ENCODE peak calls at places on chromosomes 3 and 15, in nine cellular contexts. One of them, this sample, is unnamed.

GRCh38 chr3:146747928-146748327 is 142.8 kb upstream of the PLSCR5 start:
- DNase-seq in tibial nerve: no peak
- DNase-seq in thyroid gland: no peak
- DNase-seq in IMR-90: peak
- DNase-seq in uterus: no peak
- DNase-seq in K562: no peak
- DNase-seq in sigmoid colon: no peak
- DNase-seq in A549: no peak
- DNase-seq in suprapubic skin: no peak
- DNase-seq in this sample: no peak

GRCh38 chr3:59001675-59002074 is 48.1 kb downstream of the CFAP20DC start:
- DNase-seq in tibial nerve: no peak
- DNase-seq in thyroid gland: no peak
- DNase-seq in IMR-90: no peak
- DNase-seq in uterus: no peak
- DNase-seq in K562: no peak
- DNase-seq in sigmoid colon: no peak
- DNase-seq in A549: no peak
- DNase-seq in suprapubic skin: no peak
- DNase-seq in this sample: no peak

GRCh38 chr3:43346990-43347749 is 60.8 kb downstream of the SNRK start:
- DNase-seq in tibial nerve: no peak
- DNase-seq in thyroid gland: no peak
- DNase-seq in IMR-90: peak
- DNase-seq in uterus: no peak
- DNase-seq in K562: no peak
- DNase-seq in sigmoid colon: no peak
- DNase-seq in A549: no peak
- DNase-seq in suprapubic skin: no peak
- DNase-seq in this sample: no peak

GRCh38 chr15:59918994-59919951 is 84.8 kb upstream of the FOXB1 start:
- DNase-seq in tibial nerve: no peak
- DNase-seq in thyroid gland: no peak
- DNase-seq in IMR-90: peak
- DNase-seq in uterus: no peak
- DNase-seq in K562: no peak
- DNase-seq in sigmoid colon: no peak
- DNase-seq in A549: peak
- DNase-seq in suprapubic skin: no peak
- DNase-seq in this sample: peak

GRCh38 chr3:42649783-42650182 is 3.7 kb upstream of the ZBTB47 start:
- DNase-seq in tibial nerve: no peak
- DNase-seq in thyroid gland: no peak
- DNase-seq in IMR-90: no peak
- DNase-seq in uterus: no peak
- DNase-seq in K562: no peak
- DNase-seq in sigmoid colon: no peak
- DNase-seq in A549: no peak
- DNase-seq in suprapubic skin: no peak
- DNase-seq in this sample: no peak

GRCh38 chr3:194683431-194683830 is 2.3 kb upstream of the FAM43A start:
- DNase-seq in tibial nerve: no peak
- DNase-seq in thyroid gland: no peak
- DNase-seq in IMR-90: peak
- DNase-seq in uterus: no peak
- DNase-seq in K562: no peak
- DNase-seq in sigmoid colon: no peak
- DNase-seq in A549: no peak
- DNase-seq in suprapubic skin: no peak
- DNase-seq in this sample: no peak

GRCh38 chr15:60405405-60405804 is 7.6 kb upstream of the ANXA2 start:
- DNase-seq in tibial nerve: no peak
- DNase-seq in thyroid gland: no peak
- DNase-seq in IMR-90: no peak
- DNase-seq in uterus: no peak
- DNase-seq in K562: no peak
- DNase-seq in sigmoid colon: no peak
- DNase-seq in A549: no peak
- DNase-seq in suprapubic skin: no peak
- DNase-seq in this sample: no peak

GRCh38 chr15:42108808-42109207 is 14.4 kb upstream of the PLA2G4D start:
- DNase-seq in tibial nerve: no peak
- DNase-seq in thyroid gland: no peak
- DNase-seq in IMR-90: no peak
- DNase-seq in uterus: no peak
- DNase-seq in K562: no peak
- DNase-seq in sigmoid colon: no peak
- DNase-seq in A549: no peak
- DNase-seq in suprapubic skin: no peak
- DNase-seq in this sample: no peak

GRCh38 chr15:45522931-45523331 is 376 bp upstream of the SLC30A4 start:
- DNase-seq in tibial nerve: peak
- DNase-seq in thyroid gland: peak
- DNase-seq in IMR-90: peak
- DNase-seq in uterus: no peak
- DNase-seq in K562: no peak
- DNase-seq in sigmoid colon: no peak
- DNase-seq in A549: no peak
- DNase-seq in suprapubic skin: peak
- DNase-seq in this sample: no peak

GRCh38 chr3:46544771-46545503 is 21.2 kb downstream of the LRRC2 start:
- DNase-seq in tibial nerve: no peak
- DNase-seq in thyroid gland: no peak
- DNase-seq in IMR-90: no peak
- DNase-seq in uterus: no peak
- DNase-seq in K562: no peak
- DNase-seq in sigmoid colon: no peak
- DNase-seq in A549: no peak
- DNase-seq in suprapubic skin: no peak
- DNase-seq in this sample: no peak

GRCh38 chr15:48897144-48897814 is 19.3 kb downstream of the EID1 start:
- DNase-seq in tibial nerve: no peak
- DNase-seq in thyroid gland: no peak
- DNase-seq in IMR-90: peak
- DNase-seq in uterus: no peak
- DNase-seq in K562: peak
- DNase-seq in sigmoid colon: no peak
- DNase-seq in A549: no peak
- DNase-seq in suprapubic skin: no peak
- DNase-seq in this sample: no peak

GRCh38 chr3:188631291-188632010 is 477.5 kb downstream of the LPP start:
- DNase-seq in tibial nerve: no peak
- DNase-seq in thyroid gland: no peak
- DNase-seq in IMR-90: peak
- DNase-seq in uterus: no peak
- DNase-seq in K562: no peak
- DNase-seq in sigmoid colon: no peak
- DNase-seq in A549: no peak
- DNase-seq in suprapubic skin: no peak
- DNase-seq in this sample: no peak

GRCh38 chr3:121894191-121894990 is at the start of gene SLC15A2:
- DNase-seq in tibial nerve: no peak
- DNase-seq in thyroid gland: peak
- DNase-seq in IMR-90: no peak
- DNase-seq in uterus: no peak
- DNase-seq in K562: no peak
- DNase-seq in sigmoid colon: no peak
- DNase-seq in A549: no peak
- DNase-seq in suprapubic skin: no peak
- DNase-seq in this sample: no peak

GRCh38 chr15:71801935-71802655 is 8.3 kb upstream of the NR2E3 start:
- DNase-seq in tibial nerve: no peak
- DNase-seq in thyroid gland: no peak
- DNase-seq in IMR-90: no peak
- DNase-seq in uterus: no peak
- DNase-seq in K562: no peak
- DNase-seq in sigmoid colon: no peak
- DNase-seq in A549: no peak
- DNase-seq in suprapubic skin: peak
- DNase-seq in this sample: no peak
- TF ChIP-seq POLR2A in tibial nerve: no peak
- TF ChIP-seq POLR2A in thyroid gland: no peak
- TF ChIP-seq POLR2A in IMR-90: no peak
- TF ChIP-seq POLR2A in uterus: no peak
- TF ChIP-seq POLR2A in K562: no peak
- TF ChIP-seq POLR2A in sigmoid colon: no peak
- TF ChIP-seq POLR2A in A549: no peak
- TF ChIP-seq POLR2A in suprapubic skin: no peak
- TF ChIP-seq POLR2A in this sample: no peak

DNA sequence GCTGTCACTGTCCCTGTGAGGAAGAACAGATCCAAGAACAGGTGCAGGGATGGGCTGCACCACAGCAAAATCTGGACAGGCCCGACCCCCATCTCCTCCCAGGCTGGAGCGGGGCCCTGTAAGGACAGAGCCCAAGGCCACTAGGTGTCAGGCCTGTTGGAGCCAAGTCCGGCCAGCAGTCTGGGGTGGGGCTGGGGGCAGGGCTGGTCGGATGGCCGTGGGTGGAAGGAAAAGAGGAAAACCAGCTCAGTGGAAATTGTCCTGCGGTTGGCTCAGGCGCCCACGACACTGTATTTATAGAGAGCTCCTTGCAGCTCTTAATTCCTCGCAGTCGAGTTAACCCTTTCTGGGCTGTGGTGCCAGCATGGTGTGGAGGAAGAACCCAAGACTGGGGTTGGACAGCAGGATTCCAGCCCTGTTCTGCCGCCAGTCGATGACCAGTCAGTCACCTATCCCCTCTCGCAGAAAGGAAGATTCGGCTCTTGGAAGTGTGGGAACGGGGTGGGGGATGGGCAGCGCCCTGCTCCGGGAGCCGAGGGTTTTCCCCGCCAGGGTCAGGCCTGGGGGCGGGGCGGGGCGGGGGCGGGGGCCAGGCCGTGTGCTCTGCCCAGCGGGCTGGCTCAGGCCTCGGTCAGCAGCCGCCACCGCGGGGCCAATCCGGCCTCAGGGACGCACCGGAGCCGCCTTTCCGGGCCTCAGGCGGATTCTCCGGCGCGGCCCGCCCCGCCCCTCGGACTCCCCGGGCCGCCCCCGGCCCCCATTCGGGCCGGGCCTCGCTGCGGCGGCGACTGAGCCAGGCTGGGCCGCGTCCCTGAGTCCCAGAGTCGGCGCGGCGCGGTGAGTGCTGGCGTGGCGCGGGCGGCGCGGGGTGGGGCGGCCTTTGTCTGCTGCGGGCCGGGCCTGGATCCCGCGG is at the start of gene CD276:
- DNase-seq in tibial nerve: peak
- DNase-seq in thyroid gland: peak
- DNase-seq in IMR-90: peak
- DNase-seq in uterus: peak
- DNase-seq in K562: peak
- DNase-seq in sigmoid colon: peak
- DNase-seq in A549: peak
- DNase-seq in suprapubic skin: peak
- DNase-seq in this sample: peak
- TF ChIP-seq POLR2A in tibial nerve: peak
- TF ChIP-seq POLR2A in thyroid gland: no peak
- TF ChIP-seq POLR2A in IMR-90: peak
- TF ChIP-seq POLR2A in uterus: no peak
- TF ChIP-seq POLR2A in K562: no peak
- TF ChIP-seq POLR2A in sigmoid colon: no peak
- TF ChIP-seq POLR2A in A549: peak
- TF ChIP-seq POLR2A in suprapubic skin: no peak
- TF ChIP-seq POLR2A in this sample: no peak

GRCh38 chr3:35392187-35392586 is 247.1 kb upstream of the ARPP21 start:
- DNase-seq in tibial nerve: no peak
- DNase-seq in thyroid gland: no peak
- DNase-seq in IMR-90: no peak
- DNase-seq in uterus: no peak
- DNase-seq in K562: no peak
- DNase-seq in sigmoid colon: no peak
- DNase-seq in A549: no peak
- DNase-seq in suprapubic skin: no peak
- DNase-seq in this sample: no peak
- TF ChIP-seq POLR2A in tibial nerve: no peak
- TF ChIP-seq POLR2A in thyroid gland: no peak
- TF ChIP-seq POLR2A in IMR-90: no peak
- TF ChIP-seq POLR2A in uterus: no peak
- TF ChIP-seq POLR2A in K562: no peak
- TF ChIP-seq POLR2A in sigmoid colon: no peak
- TF ChIP-seq POLR2A in A549: no peak
- TF ChIP-seq POLR2A in suprapubic skin: no peak
- TF ChIP-seq POLR2A in this sample: no peak

GRCh38 chr3:124207077-124207476 is 215.2 kb upstream of the ROPN1 start:
- DNase-seq in tibial nerve: no peak
- DNase-seq in thyroid gland: no peak
- DNase-seq in IMR-90: no peak
- DNase-seq in uterus: no peak
- DNase-seq in K562: no peak
- DNase-seq in sigmoid colon: no peak
- DNase-seq in A549: no peak
- DNase-seq in suprapubic skin: no peak
- DNase-seq in this sample: no peak

GRCh38 chr3:124203292-124203691 is 211.4 kb upstream of the ROPN1 start:
- DNase-seq in tibial nerve: no peak
- DNase-seq in thyroid gland: no peak
- DNase-seq in IMR-90: no peak
- DNase-seq in uterus: no peak
- DNase-seq in K562: no peak
- DNase-seq in sigmoid colon: no peak
- DNase-seq in A549: no peak
- DNase-seq in suprapubic skin: no peak
- DNase-seq in this sample: no peak

GRCh38 chr3:124206225-124206624 is 214.3 kb upstream of the ROPN1 start:
- DNase-seq in tibial nerve: no peak
- DNase-seq in thyroid gland: no peak
- DNase-seq in IMR-90: no peak
- DNase-seq in uterus: no peak
- DNase-seq in K562: no peak
- DNase-seq in sigmoid colon: no peak
- DNase-seq in A549: no peak
- DNase-seq in suprapubic skin: no peak
- DNase-seq in this sample: no peak

GRCh38 chr3:124209426-124209825 is 217.5 kb upstream of the ROPN1 start:
- DNase-seq in tibial nerve: no peak
- DNase-seq in thyroid gland: no peak
- DNase-seq in IMR-90: no peak
- DNase-seq in uterus: no peak
- DNase-seq in K562: no peak
- DNase-seq in sigmoid colon: no peak
- DNase-seq in A549: no peak
- DNase-seq in suprapubic skin: no peak
- DNase-seq in this sample: no peak

DNA sequence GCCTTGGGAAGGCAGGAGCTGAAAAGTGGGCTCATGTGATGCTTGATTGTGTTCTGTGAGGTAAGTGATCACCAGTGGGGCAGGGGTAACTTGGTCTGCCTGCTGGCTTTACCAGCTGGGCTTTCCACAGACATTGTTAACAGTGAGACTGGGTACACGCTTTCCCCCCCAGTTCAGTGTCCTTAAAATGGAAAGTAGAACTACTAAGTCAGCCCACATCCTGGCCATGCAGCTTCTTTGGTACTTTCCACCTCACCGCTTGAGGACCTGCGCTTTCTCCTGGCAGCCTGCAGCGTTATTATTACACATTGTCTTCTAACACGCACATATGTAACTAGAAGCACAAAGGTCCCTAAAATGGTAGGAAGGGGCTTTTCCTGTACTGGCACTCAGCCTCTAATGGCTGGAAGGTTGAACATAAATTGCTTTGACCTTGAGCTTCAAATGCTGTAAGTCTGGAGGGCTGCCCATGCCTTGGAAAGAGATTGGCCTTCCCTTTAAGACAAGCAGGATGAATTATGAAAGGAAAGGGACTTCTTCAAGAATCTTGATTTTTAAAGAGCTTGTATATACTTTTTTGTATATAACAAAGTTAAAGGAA is 216.0 kb upstream of the ROPN1 start:
- DNase-seq in tibial nerve: no peak
- DNase-seq in thyroid gland: no peak
- DNase-seq in IMR-90: no peak
- DNase-seq in uterus: no peak
- DNase-seq in K562: no peak
- DNase-seq in sigmoid colon: no peak
- DNase-seq in A549: no peak
- DNase-seq in suprapubic skin: no peak
- DNase-seq in this sample: peak
- TF ChIP-seq POLR2A in tibial nerve: no peak
- TF ChIP-seq POLR2A in thyroid gland: no peak
- TF ChIP-seq POLR2A in IMR-90: no peak
- TF ChIP-seq POLR2A in uterus: no peak
- TF ChIP-seq POLR2A in K562: no peak
- TF ChIP-seq POLR2A in sigmoid colon: no peak
- TF ChIP-seq POLR2A in A549: no peak
- TF ChIP-seq POLR2A in suprapubic skin: no peak
- TF ChIP-seq POLR2A in this sample: peak

This sample was measured in GM12892.